ENCODE peak calls at places on chromosomes 11 and 22, in seven cellular contexts. Y, E, I, M, R, U and O are unnamed samples.

GRCh38 chr11:67264260-67264659 is 2.0 kb upstream of the GRK2 start:
- DNase-seq in Y (no peak), U (no peak), R (no peak), I (no peak), M (no peak), E (no peak), O (no peak)

GRCh38 chr11:59866397-59866796 is at the start of gene TCN1:
- DNase-seq in E (no peak), Y (no peak), M (no peak), R (no peak), U (no peak), I (no peak), O (no peak)

GRCh38 chr11:95339554-95339953 is 108.6 kb upstream of the SESN3 start:
- DNase-seq in R (no peak), I (no peak), E (no peak), Y (no peak), M (no peak), U (no peak), O (no peak)

GRCh38 chr22:44410396-44411056 is 87.5 kb downstream of the RTL6 start:
- DNase-seq in Y (no peak), U (no peak), M (no peak), I (no peak), E (no peak), R (no peak), O (no peak)

GRCh38 chr11:113894421-113894996 is 10.1 kb upstream of the HTR3B start:
- DNase-seq in Y (no peak), U (no peak), E (no peak), M (no peak), R (no peak), I (no peak), O (no peak)

GRCh38 chr22:28021998-28022660 is 103.1 kb upstream of the PITPNB start:
- DNase-seq in I (no peak), E (no peak), U (no peak), M (no peak), Y (no peak), R (peak; percentile 42), O (no peak)

GRCh38 chr22:40345271-40345670 is 1.0 kb upstream of the ADSL start:
- DNase-seq in E (no peak), M (no peak), Y (no peak), I (no peak), U (no peak), R (no peak), O (no peak)

GRCh38 chr22:37007666-37008065 is 11.6 kb downstream of the TST start:
- DNase-seq in U (no peak), I (no peak), E (no peak), Y (no peak), R (no peak), M (no peak), O (no peak)

GRCh38 chr11:120410622-120411380 is 74.6 kb downstream of the ARHGEF12 start:
- DNase-seq in R (no peak), M (no peak), U (no peak), I (no peak), E (no peak), Y (no peak), O (no peak)

GRCh38 chr11:206002-206384 is 1.2 kb downstream of the BET1L start:
- DNase-seq in U (no peak), E (no peak), R (no peak), M (no peak), I (no peak), Y (no peak), O (no peak)

GRCh38 chr11:86719781-86720463 is 47.5 kb upstream of the ME3 start:
- DNase-seq in Y (no peak), M (no peak), U (no peak), E (peak; percentile 56), I (no peak), R (no peak), O (peak; percentile 25)

GRCh38 chr11:47003180-47003877 is 66.8 kb downstream of the CSTPP1 start:
- DNase-seq in Y (no peak), I (peak; percentile 9), E (no peak), M (no peak), U (no peak), R (no peak), O (no peak)

GRCh38 chr11:110850846-110851245 is 138.6 kb upstream of the ARHGAP20 start:
- DNase-seq in I (no peak), Y (no peak), R (no peak), U (no peak), E (no peak), M (no peak), O (no peak)

GRCh38 chr22:29820941-29821789 is 16.9 kb downstream of the ASCC2 start:
- DNase-seq in U (peak; percentile 48), E (peak; percentile 46), R (peak; percentile 94), I (peak; percentile 18), Y (no peak), M (peak; percentile 48), O (peak; percentile 44)

GRCh38 chr11:43955381-43956118 is 13.1 kb downstream of the C11orf96 start:
- DNase-seq in Y (no peak), R (no peak), M (no peak), U (no peak), E (no peak), I (no peak), O (no peak)

GRCh38 chr11:109076870-109077269 is 345.1 kb upstream of the C11orf87 start:
- DNase-seq in Y (no peak), M (no peak), R (no peak), U (no peak), E (no peak), I (no peak), O (no peak)